ENCODE peak calls at places on chromosomes 1 and 21, in four cellular contexts. T is hepatic stellate cell, M is activated T-cell treated with anti-CD3 and anti-CD28 coated beads for 1 hour, K is frontal cortex. Q is an unnamed sample.

GRCh38 chr1:205928256-205928655 is 15.0 kb downstream of the SLC26A9 start:
- DNase-seq in M (no peak), T (no peak), K (peak; percentile 51), Q (no peak)

GRCh38 chr1:219876798-219877209 is 51.6 kb downstream of the SLC30A10 start:
- DNase-seq in M (no peak), K (no peak), T (no peak), Q (peak; percentile 49)

GRCh38 chr1:189708674-189709073 is 769.0 kb downstream of the BRINP3 start:
- DNase-seq in M (no peak), T (peak; percentile 0), K (no peak), Q (no peak)

GRCh38 chr1:80214888-80215540 is 1208.5 kb upstream of the ADGRL4 start:
- DNase-seq in M (no peak), K (no peak), T (no peak), Q (no peak)

GRCh38 chr21:42536601-42537000 is 22.9 kb downstream of the SLC37A1 start:
- DNase-seq in K (no peak), M (no peak), T (no peak), Q (no peak)

GRCh38 chr1:42962641-42963377 is 4.1 kb upstream of the SLC2A1 start:
- DNase-seq in K (no peak), M (no peak), T (no peak), Q (no peak)

GRCh38 chr21:41418956-41419680 is 6.9 kb upstream of the MX1 start:
- DNase-seq in M (no peak), T (no peak), K (no peak), Q (no peak)

GRCh38 chr1:113303252-113303651 is 87.1 kb upstream of the MAGI3 start:
- DNase-seq in K (no peak), M (no peak), T (no peak), Q (no peak)

GRCh38 chr21:46097826-46098286 is at the start of gene COL6A2:
- DNase-seq in M (peak; percentile 46), K (no peak), T (peak; percentile 89), Q (peak; percentile 13)

GRCh38 chr1:226335653-226336052 is 26.7 kb upstream of the LIN9 start:
- DNase-seq in K (no peak), M (no peak), T (no peak), Q (no peak)

GRCh38 chr1:31110846-31111245 is 45.3 kb upstream of the PUM1 start:
- DNase-seq in K (no peak), T (no peak), M (no peak), Q (no peak)

GRCh38 chr1:16076003-16076870 is 2.8 kb upstream of the FAM131C start:
- DNase-seq in T (peak; percentile 96), M (no peak), K (no peak), Q (no peak)

GRCh38 chr1:182268659-182269058 is 122.9 kb downstream of the GLUL start:
- DNase-seq in M (no peak), K (no peak), T (no peak), Q (no peak)

GRCh38 chr1:1610796-1611597 is 4.3 kb upstream of the MIB2 start:
- DNase-seq in M (no peak), K (no peak), T (no peak), Q (no peak)

GRCh38 chr21:42525228-42525604 is 11.6 kb downstream of the SLC37A1 start:
- DNase-seq in M (no peak), K (no peak), T (no peak), Q (no peak)

Q was measured in small intestine.